ENCODE peak calls at places on chromosome 9, in eight cellular contexts. One of them, this sample, is unnamed.

GRCh38 chr9:35923927-35924763 is 14.9 kb downstream of the SPAAR start:
- DNase-seq in psoas muscle: no peak
- DNase-seq in mammary epithelial cell: peak
- DNase-seq in sigmoid colon: no peak
- DNase-seq in skeletal muscle cell: peak
- DNase-seq in bronchial epithelial cell: peak
- DNase-seq in HCT116: peak
- DNase-seq in CD8-positive, alpha-beta memory T cell: no peak
- DNase-seq in this sample: no peak

GRCh38 chr9:801399-802071 is 40.0 kb upstream of the DMRT1 start:
- DNase-seq in psoas muscle: no peak
- DNase-seq in mammary epithelial cell: peak
- DNase-seq in sigmoid colon: no peak
- DNase-seq in skeletal muscle cell: peak
- DNase-seq in bronchial epithelial cell: peak
- DNase-seq in HCT116: no peak
- DNase-seq in CD8-positive, alpha-beta memory T cell: no peak
- DNase-seq in this sample: no peak

GRCh38 chr9:84869091-84869490 is 199.6 kb downstream of the NTRK2 start:
- DNase-seq in psoas muscle: no peak
- DNase-seq in mammary epithelial cell: no peak
- DNase-seq in sigmoid colon: no peak
- DNase-seq in skeletal muscle cell: no peak
- DNase-seq in bronchial epithelial cell: no peak
- DNase-seq in HCT116: no peak
- DNase-seq in CD8-positive, alpha-beta memory T cell: no peak
- DNase-seq in this sample: no peak

GRCh38 chr9:78612089-78612488 is 315.2 kb downstream of the PSAT1 start:
- DNase-seq in psoas muscle: no peak
- DNase-seq in mammary epithelial cell: peak
- DNase-seq in sigmoid colon: no peak
- DNase-seq in skeletal muscle cell: no peak
- DNase-seq in bronchial epithelial cell: peak
- DNase-seq in HCT116: no peak
- DNase-seq in CD8-positive, alpha-beta memory T cell: no peak
- DNase-seq in this sample: no peak

GRCh38 chr9:91117959-91118651 is 243.6 kb downstream of the AUH start:
- DNase-seq in psoas muscle: peak
- DNase-seq in mammary epithelial cell: no peak
- DNase-seq in sigmoid colon: peak
- DNase-seq in skeletal muscle cell: peak
- DNase-seq in bronchial epithelial cell: no peak
- DNase-seq in HCT116: no peak
- DNase-seq in CD8-positive, alpha-beta memory T cell: no peak
- DNase-seq in this sample: peak

GRCh38 chr9:18194316-18194715 is 279.6 kb upstream of the ADAMTSL1 start:
- DNase-seq in psoas muscle: no peak
- DNase-seq in mammary epithelial cell: no peak
- DNase-seq in sigmoid colon: no peak
- DNase-seq in skeletal muscle cell: no peak
- DNase-seq in bronchial epithelial cell: no peak
- DNase-seq in HCT116: no peak
- DNase-seq in CD8-positive, alpha-beta memory T cell: no peak
- DNase-seq in this sample: no peak

GRCh38 chr9:122897969-122898368 is 7.2 kb downstream of the RC3H2 start:
- DNase-seq in psoas muscle: no peak
- DNase-seq in mammary epithelial cell: peak
- DNase-seq in sigmoid colon: no peak
- DNase-seq in skeletal muscle cell: no peak
- DNase-seq in bronchial epithelial cell: peak
- DNase-seq in HCT116: no peak
- DNase-seq in CD8-positive, alpha-beta memory T cell: no peak
- DNase-seq in this sample: no peak

GRCh38 chr9:76528056-76528455 is 69.1 kb downstream of the GCNT1 start:
- DNase-seq in psoas muscle: no peak
- DNase-seq in mammary epithelial cell: no peak
- DNase-seq in sigmoid colon: no peak
- DNase-seq in skeletal muscle cell: no peak
- DNase-seq in bronchial epithelial cell: no peak
- DNase-seq in HCT116: no peak
- DNase-seq in CD8-positive, alpha-beta memory T cell: no peak
- DNase-seq in this sample: no peak

GRCh38 chr9:99782962-99783718 is 38.5 kb upstream of the NR4A3 start:
- DNase-seq in psoas muscle: no peak
- DNase-seq in mammary epithelial cell: no peak
- DNase-seq in sigmoid colon: no peak
- DNase-seq in skeletal muscle cell: no peak
- DNase-seq in bronchial epithelial cell: no peak
- DNase-seq in HCT116: no peak
- DNase-seq in CD8-positive, alpha-beta memory T cell: no peak
- DNase-seq in this sample: no peak

GRCh38 chr9:95463145-95464060 is 53.4 kb downstream of the PTCH1 start:
- DNase-seq in psoas muscle: no peak
- DNase-seq in mammary epithelial cell: no peak
- DNase-seq in sigmoid colon: no peak
- DNase-seq in skeletal muscle cell: no peak
- DNase-seq in bronchial epithelial cell: no peak
- DNase-seq in HCT116: no peak
- DNase-seq in CD8-positive, alpha-beta memory T cell: no peak
- DNase-seq in this sample: no peak

GRCh38 chr9:118961857-118962256 is 407.4 kb downstream of the BRINP1 start:
- DNase-seq in psoas muscle: no peak
- DNase-seq in mammary epithelial cell: peak
- DNase-seq in sigmoid colon: no peak
- DNase-seq in skeletal muscle cell: peak
- DNase-seq in bronchial epithelial cell: peak
- DNase-seq in HCT116: no peak
- DNase-seq in CD8-positive, alpha-beta memory T cell: no peak
- DNase-seq in this sample: no peak

GRCh38 chr9:125888220-125888619 is 141.0 kb downstream of the PBX3 start:
- DNase-seq in psoas muscle: no peak
- DNase-seq in mammary epithelial cell: peak
- DNase-seq in sigmoid colon: no peak
- DNase-seq in skeletal muscle cell: no peak
- DNase-seq in bronchial epithelial cell: peak
- DNase-seq in HCT116: no peak
- DNase-seq in CD8-positive, alpha-beta memory T cell: no peak
- DNase-seq in this sample: no peak

GRCh38 chr9:74577956-74578355 is 80.8 kb downstream of the RORB start:
- DNase-seq in psoas muscle: no peak
- DNase-seq in mammary epithelial cell: no peak
- DNase-seq in sigmoid colon: no peak
- DNase-seq in skeletal muscle cell: no peak
- DNase-seq in bronchial epithelial cell: peak
- DNase-seq in HCT116: peak
- DNase-seq in CD8-positive, alpha-beta memory T cell: no peak
- DNase-seq in this sample: no peak

GRCh38 chr9:101027733-101028345 is 688 bp upstream of the PLPPR1 start:
- DNase-seq in psoas muscle: no peak
- DNase-seq in mammary epithelial cell: peak
- DNase-seq in sigmoid colon: no peak
- DNase-seq in skeletal muscle cell: no peak
- DNase-seq in bronchial epithelial cell: no peak
- DNase-seq in HCT116: no peak
- DNase-seq in CD8-positive, alpha-beta memory T cell: no peak
- DNase-seq in this sample: no peak

GRCh38 chr9:112015736-112016135 is 119.1 kb downstream of the UGCG start:
- DNase-seq in psoas muscle: no peak
- DNase-seq in mammary epithelial cell: no peak
- DNase-seq in sigmoid colon: no peak
- DNase-seq in skeletal muscle cell: no peak
- DNase-seq in bronchial epithelial cell: no peak
- DNase-seq in HCT116: no peak
- DNase-seq in CD8-positive, alpha-beta memory T cell: no peak
- DNase-seq in this sample: no peak

GRCh38 chr9:98231770-98232478 is 23.5 kb downstream of the TBC1D2 start:
- DNase-seq in psoas muscle: no peak
- DNase-seq in mammary epithelial cell: peak
- DNase-seq in sigmoid colon: peak
- DNase-seq in skeletal muscle cell: peak
- DNase-seq in bronchial epithelial cell: peak
- DNase-seq in HCT116: no peak
- DNase-seq in CD8-positive, alpha-beta memory T cell: no peak
- DNase-seq in this sample: no peak

GRCh38 chr9:14309403-14309802 is 4.5 kb downstream of the NFIB start:
- DNase-seq in psoas muscle: no peak
- DNase-seq in mammary epithelial cell: peak
- DNase-seq in sigmoid colon: no peak
- DNase-seq in skeletal muscle cell: peak
- DNase-seq in bronchial epithelial cell: peak
- DNase-seq in HCT116: no peak
- DNase-seq in CD8-positive, alpha-beta memory T cell: no peak
- DNase-seq in this sample: no peak

GRCh38 chr9:98940278-98940677 is 3.4 kb upstream of the COL15A1 start:
- DNase-seq in psoas muscle: no peak
- DNase-seq in mammary epithelial cell: no peak
- DNase-seq in sigmoid colon: no peak
- DNase-seq in skeletal muscle cell: no peak
- DNase-seq in bronchial epithelial cell: no peak
- DNase-seq in HCT116: no peak
- DNase-seq in CD8-positive, alpha-beta memory T cell: no peak
- DNase-seq in this sample: no peak

DNA sequence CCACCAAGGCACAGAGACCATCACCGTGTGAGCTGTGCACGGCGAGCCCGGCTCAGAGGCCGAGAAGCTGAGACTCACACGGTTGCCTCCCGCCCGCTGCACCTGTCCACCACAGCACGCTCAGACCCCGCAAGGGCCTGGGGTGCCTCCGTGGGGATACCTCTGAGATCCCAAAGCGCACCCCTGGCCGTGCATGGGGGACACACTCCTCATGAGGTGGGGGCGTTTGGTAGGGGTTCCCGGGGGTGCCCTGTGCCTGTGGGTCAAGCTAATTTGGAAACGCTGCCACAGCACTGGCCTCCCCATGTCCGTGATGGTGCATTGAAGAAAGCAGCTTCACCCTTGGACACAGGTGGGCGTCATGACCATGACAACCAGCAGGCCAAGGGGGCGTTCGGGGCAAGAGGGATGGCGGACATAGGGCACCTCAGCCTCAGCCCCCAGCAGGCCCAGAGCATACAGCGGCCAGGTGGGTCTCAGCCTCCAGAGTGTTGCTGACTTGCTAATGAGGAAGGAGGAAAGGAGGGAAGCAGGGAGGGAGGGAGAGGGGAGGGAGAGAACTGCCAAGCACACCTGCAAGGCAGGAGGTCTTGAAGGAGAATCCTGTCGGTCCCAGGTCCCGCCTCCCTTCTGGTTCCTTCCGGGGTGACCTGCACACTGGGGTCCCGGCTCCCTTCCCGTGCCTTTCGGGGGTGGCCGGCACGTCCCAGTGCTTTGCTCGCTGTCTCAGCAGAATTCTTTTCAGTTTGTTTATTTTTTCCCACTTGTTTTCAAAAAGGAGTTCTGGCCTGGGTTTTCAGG is 34.7 kb downstream of the GLT6D1 start:
- DNase-seq in psoas muscle: no peak
- DNase-seq in mammary epithelial cell: no peak
- DNase-seq in sigmoid colon: peak
- DNase-seq in skeletal muscle cell: no peak
- DNase-seq in bronchial epithelial cell: no peak
- DNase-seq in HCT116: no peak
- DNase-seq in CD8-positive, alpha-beta memory T cell: no peak
- DNase-seq in this sample: peak
- H3K4me3 ChIP-seq in psoas muscle: no peak
- H3K4me3 ChIP-seq in mammary epithelial cell: no peak
- H3K4me3 ChIP-seq in sigmoid colon: no peak
- H3K4me3 ChIP-seq in skeletal muscle cell: no peak
- H3K4me3 ChIP-seq in bronchial epithelial cell: no peak
- H3K4me3 ChIP-seq in HCT116: no peak
- H3K4me3 ChIP-seq in CD8-positive, alpha-beta memory T cell: no peak
- H3K4me3 ChIP-seq in this sample: no peak

GRCh38 chr9:138023394-138024124 is 146.0 kb downstream of the CACNA1B start:
- DNase-seq in psoas muscle: peak
- DNase-seq in mammary epithelial cell: no peak
- DNase-seq in sigmoid colon: peak
- DNase-seq in skeletal muscle cell: no peak
- DNase-seq in bronchial epithelial cell: no peak
- DNase-seq in HCT116: no peak
- DNase-seq in CD8-positive, alpha-beta memory T cell: no peak
- DNase-seq in this sample: no peak
- H3K4me3 ChIP-seq in psoas muscle: no peak
- H3K4me3 ChIP-seq in mammary epithelial cell: no peak
- H3K4me3 ChIP-seq in sigmoid colon: no peak
- H3K4me3 ChIP-seq in skeletal muscle cell: no peak
- H3K4me3 ChIP-seq in bronchial epithelial cell: no peak
- H3K4me3 ChIP-seq in HCT116: peak
- H3K4me3 ChIP-seq in CD8-positive, alpha-beta memory T cell: no peak
- H3K4me3 ChIP-seq in this sample: no peak

GRCh38 chr9:127974002-127974768 is 6.6 kb downstream of the EEIG1 start:
- DNase-seq in psoas muscle: peak
- DNase-seq in mammary epithelial cell: no peak
- DNase-seq in sigmoid colon: peak
- DNase-seq in skeletal muscle cell: no peak
- DNase-seq in bronchial epithelial cell: no peak
- DNase-seq in HCT116: no peak
- DNase-seq in CD8-positive, alpha-beta memory T cell: no peak
- DNase-seq in this sample: no peak
- H3K4me3 ChIP-seq in psoas muscle: no peak
- H3K4me3 ChIP-seq in mammary epithelial cell: no peak
- H3K4me3 ChIP-seq in sigmoid colon: no peak
- H3K4me3 ChIP-seq in skeletal muscle cell: no peak
- H3K4me3 ChIP-seq in bronchial epithelial cell: no peak
- H3K4me3 ChIP-seq in HCT116: no peak
- H3K4me3 ChIP-seq in CD8-positive, alpha-beta memory T cell: peak
- H3K4me3 ChIP-seq in this sample: peak

GRCh38 chr9:92722386-92723298 is 42.0 kb downstream of the BICD2 start:
- DNase-seq in psoas muscle: no peak
- DNase-seq in mammary epithelial cell: no peak
- DNase-seq in sigmoid colon: no peak
- DNase-seq in skeletal muscle cell: no peak
- DNase-seq in bronchial epithelial cell: no peak
- DNase-seq in HCT116: no peak
- DNase-seq in CD8-positive, alpha-beta memory T cell: no peak
- DNase-seq in this sample: no peak

GRCh38 chr9:92721548-92721947 is 43.1 kb downstream of the BICD2 start:
- DNase-seq in psoas muscle: no peak
- DNase-seq in mammary epithelial cell: no peak
- DNase-seq in sigmoid colon: no peak
- DNase-seq in skeletal muscle cell: no peak
- DNase-seq in bronchial epithelial cell: no peak
- DNase-seq in HCT116: no peak
- DNase-seq in CD8-positive, alpha-beta memory T cell: no peak
- DNase-seq in this sample: no peak

GRCh38 chr9:92723801-92724323 is 40.8 kb downstream of the BICD2 start:
- DNase-seq in psoas muscle: no peak
- DNase-seq in mammary epithelial cell: no peak
- DNase-seq in sigmoid colon: no peak
- DNase-seq in skeletal muscle cell: no peak
- DNase-seq in bronchial epithelial cell: no peak
- DNase-seq in HCT116: no peak
- DNase-seq in CD8-positive, alpha-beta memory T cell: no peak
- DNase-seq in this sample: no peak

GRCh38 chr9:92724528-92725265 is 39.9 kb downstream of the BICD2 start:
- DNase-seq in psoas muscle: no peak
- DNase-seq in mammary epithelial cell: no peak
- DNase-seq in sigmoid colon: no peak
- DNase-seq in skeletal muscle cell: no peak
- DNase-seq in bronchial epithelial cell: no peak
- DNase-seq in HCT116: no peak
- DNase-seq in CD8-positive, alpha-beta memory T cell: no peak
- DNase-seq in this sample: no peak

DNA sequence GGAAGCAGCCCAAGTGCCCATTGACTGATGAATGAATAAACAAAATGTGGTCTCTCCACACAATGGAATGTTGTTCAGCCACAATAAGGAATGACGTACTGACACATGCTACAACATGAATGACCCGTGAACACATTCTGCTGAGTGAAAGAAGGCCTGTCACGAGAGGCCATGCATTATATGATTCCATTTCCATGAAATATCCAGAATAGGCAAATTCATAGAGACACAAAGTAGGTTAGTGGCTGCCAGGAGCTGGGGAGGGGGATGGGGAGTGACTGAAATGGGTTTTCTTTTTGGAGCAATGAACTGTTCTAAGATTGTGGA is 41.4 kb downstream of the BICD2 start:
- DNase-seq in psoas muscle: no peak
- DNase-seq in mammary epithelial cell: peak
- DNase-seq in sigmoid colon: no peak
- DNase-seq in skeletal muscle cell: no peak
- DNase-seq in bronchial epithelial cell: peak
- DNase-seq in HCT116: no peak
- DNase-seq in CD8-positive, alpha-beta memory T cell: no peak
- DNase-seq in this sample: no peak
- H3K4me3 ChIP-seq in psoas muscle: no peak
- H3K4me3 ChIP-seq in mammary epithelial cell: no peak
- H3K4me3 ChIP-seq in sigmoid colon: no peak
- H3K4me3 ChIP-seq in skeletal muscle cell: no peak
- H3K4me3 ChIP-seq in bronchial epithelial cell: no peak
- H3K4me3 ChIP-seq in HCT116: no peak
- H3K4me3 ChIP-seq in CD8-positive, alpha-beta memory T cell: no peak
- H3K4me3 ChIP-seq in this sample: no peak